ENCODE peak calls at places on chromosomes 5 and 9, in eight cellular contexts. I is mesothelial cell of epicardium; J is activated CD8-positive, alpha-beta T cell treated with anti-CD3 and anti-CD28 coated beads for 36 hours; S is OCI-LY7; K is cerebellar cortex; O is Caco-2; G is stimulated activated naive CD8-positive, alpha-beta T cell treated with anti-CD3 and anti-CD28 coated beads, Interleukin-15, Interleukin-2, amounts not matched to agents 100 U/mL and 50 U/mL, for 24 hours; U is non-pigmented ciliary epithelial cell. R is an unnamed sample.

GRCh38 chr9:3888496-3888858 is 362.7 kb upstream of the RFX3 start:
- DNase-seq in J (peak), G (no peak), K (no peak), I (no peak), U (no peak), O (no peak), S (no peak), R (no peak)

GRCh38 chr9:129781991-129782390 is 21.0 kb upstream of the TOR1B start:
- DNase-seq in O (no peak), I (no peak), J (no peak), U (no peak), K (no peak), G (no peak), S (no peak), R (no peak)

GRCh38 chr5:148909001-148909400 is 82.6 kb downstream of the ADRB2 start:
- DNase-seq in O (no peak), G (no peak), J (no peak), I (no peak), S (no peak), U (no peak), K (no peak), R (no peak)

GRCh38 chr9:34252016-34252415 is 73.2 kb downstream of the UBAP1 start:
- DNase-seq in I (no peak), O (no peak), G (no peak), J (no peak), S (no peak), U (no peak), K (no peak), R (no peak)

GRCh38 chr5:142543951-142544753 is 141.7 kb downstream of the FGF1 start:
- DNase-seq in S (no peak), O (no peak), I (no peak), K (no peak), U (no peak), G (no peak), J (no peak), R (no peak)

GRCh38 chr5:6143523-6143922 is 234.8 kb downstream of the MED10 start:
- DNase-seq in K (no peak), I (no peak), S (no peak), O (no peak), G (no peak), J (no peak), U (no peak), R (no peak)

GRCh38 chr5:176788931-176789872 is 21.2 kb upstream of the UNC5A start:
- DNase-seq in K (no peak), U (no peak), O (no peak), G (no peak), I (no peak), S (no peak), J (no peak), R (no peak)

GRCh38 chr9:70529833-70530232 is 115.4 kb upstream of the KLF9 start:
- DNase-seq in O (no peak), J (no peak), U (no peak), S (no peak), G (no peak), K (no peak), I (no peak), R (no peak)

GRCh38 chr5:58314356-58315045 is 145.4 kb downstream of the PLK2 start:
- DNase-seq in G (no peak), J (no peak), I (no peak), S (no peak), U (no peak), O (no peak), K (no peak), R (no peak)

GRCh38 chr5:61617995-61618525 is 286.0 kb downstream of the ZSWIM6 start:
- DNase-seq in G (no peak), I (no peak), K (no peak), U (no peak), J (no peak), O (no peak), S (no peak), R (no peak)

GRCh38 chr5:73692166-73692640 is 66.2 kb downstream of the ARHGEF28 start:
- DNase-seq in O (no peak), S (no peak), J (peak), G (no peak), I (no peak), K (no peak), U (peak), R (no peak)

GRCh38 chr5:132777209-132778069 is at the start of gene SEPTIN8:
- DNase-seq in S (peak), I (peak), K (peak), O (no peak), G (peak), J (peak), U (no peak), R (no peak)

GRCh38 chr5:92574023-92574422 is 1007.0 kb downstream of the NR2F1-AS1 start:
- DNase-seq in O (no peak), I (no peak), U (no peak), J (no peak), S (no peak), K (no peak), G (no peak), R (no peak)

GRCh38 chr5:159763564-159763963 is 152.7 kb upstream of the ADRA1B start:
- DNase-seq in J (no peak), G (no peak), K (no peak), I (no peak), S (no peak), O (no peak), U (no peak), R (no peak)

GRCh38 chr9:16361118-16361517 is 509.4 kb downstream of the BNC2 start:
- DNase-seq in U (no peak), S (no peak), G (no peak), O (no peak), K (no peak), I (no peak), J (no peak), R (no peak)

GRCh38 chr5:59042201-59042600 is 459.3 kb downstream of the RAB3C start:
- DNase-seq in S (no peak), J (peak), K (no peak), U (no peak), G (peak), I (no peak), O (no peak), R (no peak)

GRCh38 chr5:169728418-169728817 is 91.3 kb downstream of the DOCK2 start:
- DNase-seq in K (no peak), J (no peak), S (no peak), U (no peak), I (no peak), O (no peak), G (no peak), R (no peak)

GRCh38 chr5:135222771-135223170 is 176.3 kb downstream of the MACROH2A1 start:
- DNase-seq in G (no peak), S (no peak), I (no peak), U (no peak), J (no peak), K (no peak), O (peak), R (no peak)

GRCh38 chr5:146185161-146185560 is 2.7 kb upstream of the LARS1 start:
- DNase-seq in U (no peak), O (no peak), K (no peak), G (no peak), S (no peak), I (no peak), J (no peak), R (no peak)

GRCh38 chr9:114745108-114745848 is 60.6 kb downstream of the TNFSF15 start:
- DNase-seq in U (no peak), S (no peak), K (no peak), I (no peak), O (no peak), J (no peak), G (no peak), R (no peak)

GRCh38 chr5:161047024-161047423 is 195.0 kb upstream of the ATP10B start:
- DNase-seq in S (no peak), J (no peak), G (no peak), O (no peak), I (no peak), K (no peak), U (no peak), R (no peak)

GRCh38 chr5:68409259-68409658 is 193.7 kb downstream of the PIK3R1 start:
- DNase-seq in S (no peak), G (no peak), I (no peak), U (peak), K (no peak), J (no peak), O (no peak), R (no peak)

GRCh38 chr5:53503819-53504218 is 23.4 kb downstream of the FST start:
- DNase-seq in O (no peak), J (no peak), K (no peak), I (no peak), U (no peak), G (no peak), S (no peak), R (no peak)

GRCh38 chr5:82160948-82161347 is 117.2 kb downstream of the RPS23 start:
- DNase-seq in K (no peak), S (no peak), U (no peak), O (no peak), G (no peak), J (no peak), I (no peak), R (no peak)

GRCh38 chr9:128115187-128116103 is 12.1 kb downstream of the PTGES2 start:
- DNase-seq in S (no peak), K (no peak), U (no peak), G (peak), I (no peak), O (peak), J (peak), R (no peak)

GRCh38 chr5:168802337-168802736 is 223.2 kb upstream of the PANK3 start:
- DNase-seq in G (peak), K (no peak), S (no peak), U (no peak), O (no peak), I (no peak), J (peak), R (no peak)

GRCh38 chr5:51378778-51379652 is 4.2 kb upstream of the ISL1 start:
- DNase-seq in K (no peak), S (no peak), J (no peak), I (no peak), G (no peak), U (no peak), O (no peak), R (no peak)

GRCh38 chr9:98074119-98074990 is 17.8 kb downstream of the NANS start:
- DNase-seq in J (peak), I (peak), U (no peak), K (peak), S (peak), O (peak), G (peak), R (peak)

GRCh38 chr5:169895876-169896275 is 84.4 kb downstream of the INSYN2B start:
- DNase-seq in K (peak), I (no peak), O (no peak), G (no peak), U (no peak), J (no peak), S (no peak), R (no peak)

GRCh38 chr9:93663877-93664548 is 87.6 kb downstream of the PHF2 start:
- DNase-seq in K (no peak), G (no peak), U (no peak), I (no peak), J (no peak), S (no peak), O (no peak), R (no peak)

GRCh38 chr5:150075806-150076205 is 10.5 kb downstream of the CSF1R start:
- DNase-seq in I (peak), K (no peak), O (peak), G (no peak), J (no peak), S (peak), U (no peak), R (no peak)

GRCh38 chr5:98461485-98461884 is 312.0 kb upstream of the RGMB start:
- DNase-seq in I (no peak), K (no peak), U (no peak), O (no peak), G (no peak), J (no peak), S (no peak), R (no peak)

GRCh38 chr5:15031180-15031579 is 159.6 kb upstream of the ANKH start:
- DNase-seq in G (no peak), S (no peak), U (no peak), J (no peak), K (no peak), I (no peak), O (no peak), R (no peak)

GRCh38 chr5:78569441-78569840 is 79.1 kb downstream of the LHFPL2 start:
- DNase-seq in O (no peak), I (peak), G (no peak), U (peak), S (no peak), K (no peak), J (no peak), R (no peak)

GRCh38 chr9:126407125-126407870 is 80.7 kb downstream of the MVB12B start:
- DNase-seq in U (no peak), K (no peak), G (no peak), I (no peak), O (no peak), S (no peak), J (no peak), R (no peak)

GRCh38 chr5:116482394-116482793 is 92.2 kb downstream of the SEMA6A start:
- DNase-seq in O (no peak), J (no peak), S (no peak), K (no peak), I (no peak), G (no peak), U (peak), R (no peak)

GRCh38 chr5:172150514-172151425 is 37.3 kb downstream of the STK10 start:
- DNase-seq in G (peak), I (no peak), J (peak), K (no peak), S (no peak), O (no peak), U (no peak), R (no peak)

GRCh38 chr5:131661931-131662330 is 26.9 kb upstream of the RAPGEF6 start:
- DNase-seq in K (no peak), S (no peak), I (no peak), O (no peak), G (no peak), U (no peak), J (no peak), R (no peak)

R was measured in HTR-8/SVneo.